ENCODE peak calls at places on chromosomes 13 and 19, in five cellular contexts. B is OCI-LY7, S is PC-3, M is Peyer's patch, O is breast epithelium. X is an unnamed sample.

GRCh38 chr19:43562698-43563241 is 12.6 kb downstream of the XRCC1 start:
- DNase-seq in B (peak; percentile 25), S (peak; percentile 71), M (peak; percentile 83), O (peak; percentile 50), X (peak; percentile 96)

GRCh38 chr13:40379186-40379585 is 287.3 kb downstream of the FOXO1 start:
- DNase-seq in B (no peak), S (no peak), M (no peak), O (no peak), X (no peak)

GRCh38 chr19:18440421-18440877 is 2.5 kb upstream of the ISYNA1 start:
- DNase-seq in B (peak; percentile 57), S (peak; percentile 41), M (no peak), O (no peak), X (peak; percentile 79)

GRCh38 chr19:3606690-3607289 is at the start of gene TBXA2R:
- DNase-seq in B (peak; percentile 27), S (peak; percentile 59), M (peak; percentile 78), O (peak; percentile 54), X (peak; percentile 91)

GRCh38 chr19:41746593-41747227 is 8.6 kb upstream of the CEACAM6 start:
- DNase-seq in B (peak; percentile 72), S (peak; percentile 76), M (no peak), O (no peak), X (no peak)

GRCh38 chr19:54875506-54875905 is 1.5 kb downstream of the FCAR start:
- DNase-seq in B (peak; percentile 19), S (no peak), M (no peak), O (no peak), X (no peak)

GRCh38 chr19:3586707-3587346 is 1.5 kb downstream of the GIPC3 start:
- DNase-seq in B (no peak), S (no peak), M (no peak), O (no peak), X (no peak)

GRCh38 chr13:67878376-67878775 is 648.2 kb upstream of the PCDH9 start:
- DNase-seq in B (no peak), S (no peak), M (no peak), O (no peak), X (peak; percentile 66)

GRCh38 chr13:114134111-114134943 is 1.9 kb upstream of the RASA3 start:
- DNase-seq in B (no peak), S (no peak), M (peak; percentile 69), O (no peak), X (peak; percentile 87)

GRCh38 chr19:8129061-8129460 is 20.3 kb downstream of the FBN3 start:
- DNase-seq in B (no peak), S (peak; percentile 48), M (no peak), O (no peak), X (no peak)
- TF ChIP-seq CTCF in B (no peak), S (peak; percentile 33), M (no peak), O (no peak), X (no peak)

GRCh38 chr19:48496959-48497727 is 14.5 kb downstream of the LMTK3 start:
- DNase-seq in B (no peak), S (no peak), M (no peak), O (no peak), X (no peak)
- TF ChIP-seq CTCF in B (no peak), S (no peak), M (no peak), O (no peak), X (no peak)

GRCh38 chr13:82356667-82357066 is 1525.6 kb downstream of the SLITRK1 start:
- DNase-seq in B (no peak), S (peak; percentile 21), M (no peak), O (no peak), X (no peak)
- TF ChIP-seq CTCF in B (no peak), S (peak; percentile 26), M (no peak), O (no peak), X (no peak)

DNA sequence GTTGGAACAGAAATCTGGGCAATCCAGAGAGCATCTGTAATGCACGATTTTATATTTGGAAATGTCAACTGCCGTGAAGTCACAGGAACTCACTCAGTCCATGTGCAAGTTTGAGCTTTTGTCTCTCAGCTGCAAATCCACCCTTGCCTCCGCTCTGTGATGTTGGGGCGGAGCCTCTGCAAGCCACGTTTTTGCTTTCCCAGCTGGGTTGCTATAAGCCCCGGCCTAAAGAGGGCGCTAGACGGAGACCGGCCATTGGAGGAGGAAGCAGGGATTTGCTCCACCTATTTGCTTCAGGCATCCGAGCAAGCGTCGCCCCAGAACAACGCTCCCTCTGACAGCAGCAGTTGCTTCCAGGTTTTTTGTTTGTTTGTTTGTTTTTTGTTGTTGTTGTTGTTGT is 56.2 kb downstream of the TRPM4 start:
- DNase-seq in B (no peak), S (peak; percentile 21), M (no peak), O (no peak), X (peak; percentile 47)
- TF ChIP-seq CTCF in B (peak; percentile 47), S (peak; percentile 54), M (no peak), O (no peak), X (no peak)

GRCh38 chr19:13154911-13155471 is 4.8 kb downstream of the IER2 start:
- DNase-seq in B (peak; percentile 87), S (peak; percentile 91), M (peak; percentile 68), O (peak; percentile 95), X (peak; percentile 91)
- TF ChIP-seq CTCF in B (peak; percentile 75), S (peak; percentile 39), M (no peak), O (peak; percentile 9), X (peak; percentile 13)

GRCh38 chr13:48749699-48750473 is 96.2 kb downstream of the CYSLTR2 start:
- DNase-seq in B (peak; percentile 21), S (peak; percentile 98), M (peak; percentile 53), O (no peak), X (no peak)
- TF ChIP-seq CTCF in B (peak; percentile 74), S (peak; percentile 57), M (no peak), O (no peak), X (peak; percentile 28)

GRCh38 chr13:94192576-94192975 is 286.9 kb downstream of the DCT start:
- DNase-seq in B (peak; percentile 9), S (peak; percentile 53), M (no peak), O (no peak), X (no peak)
- TF ChIP-seq CTCF in B (peak; percentile 57), S (peak; percentile 69), M (no peak), O (no peak), X (peak; percentile 13)

X was measured in spleen.